ENCODE peak calls at places on chromosomes 13 and 19, in ten cellular contexts. One of them, this sample, is unnamed.
A peak's percentile ranks its signal among the peaks of the same experiment; 100 is the strongest.

GRCh38 chr19:5572556-5573286 is 5.0 kb upstream of the TINCR start:
- DNase-seq in T follicular helper cell: no peak
- DNase-seq in tibial artery: no peak
- DNase-seq in HCT116: no peak
- DNase-seq in Jurkat, Clone E6-1: no peak
- DNase-seq in cardiac muscle cell: no peak
- DNase-seq in cardiac fibroblast: no peak
- DNase-seq in GF-D8: no peak
- DNase-seq in glutamatergic neuron: no peak
- DNase-seq in DMS53: no peak
- DNase-seq in this sample: no peak

GRCh38 chr13:19172007-19172646 is 9.5 kb downstream of the TUBA3C start:
- DNase-seq in glutamatergic neuron: no peak
- DNase-seq in tibial artery: no peak
- DNase-seq in T follicular helper cell: no peak
- DNase-seq in GF-D8: no peak
- DNase-seq in cardiac fibroblast: no peak
- DNase-seq in Jurkat, Clone E6-1: no peak
- DNase-seq in DMS53: no peak
- DNase-seq in HCT116: no peak
- DNase-seq in cardiac muscle cell: no peak
- DNase-seq in this sample: no peak

GRCh38 chr19:57803594-57804325 is 11.0 kb downstream of the ZNF552 start:
- DNase-seq in GF-D8: peak; percentile 22
- DNase-seq in tibial artery: no peak
- DNase-seq in glutamatergic neuron: peak; percentile 41
- DNase-seq in T follicular helper cell: no peak
- DNase-seq in cardiac muscle cell: peak; percentile 92
- DNase-seq in cardiac fibroblast: peak; percentile 76
- DNase-seq in DMS53: peak; percentile 53
- DNase-seq in Jurkat, Clone E6-1: no peak
- DNase-seq in HCT116: peak; percentile 12
- DNase-seq in this sample: no peak

GRCh38 chr19:29687897-29688728 is 22.9 kb downstream of the PLEKHF1 start:
- DNase-seq in T follicular helper cell: no peak
- DNase-seq in tibial artery: no peak
- DNase-seq in HCT116: no peak
- DNase-seq in glutamatergic neuron: no peak
- DNase-seq in cardiac fibroblast: peak; percentile 83
- DNase-seq in Jurkat, Clone E6-1: no peak
- DNase-seq in GF-D8: peak; percentile 6
- DNase-seq in cardiac muscle cell: peak; percentile 73
- DNase-seq in DMS53: no peak
- DNase-seq in this sample: no peak

GRCh38 chr19:55633866-55634265 is 6.9 kb upstream of the ZNF580 start:
- DNase-seq in GF-D8: peak; percentile 66
- DNase-seq in Jurkat, Clone E6-1: no peak
- DNase-seq in glutamatergic neuron: no peak
- DNase-seq in tibial artery: no peak
- DNase-seq in HCT116: no peak
- DNase-seq in DMS53: peak; percentile 32
- DNase-seq in cardiac muscle cell: no peak
- DNase-seq in cardiac fibroblast: no peak
- DNase-seq in T follicular helper cell: no peak
- DNase-seq in this sample: no peak

GRCh38 chr13:76751278-76751677 is 134.9 kb downstream of the KCTD12 start:
- DNase-seq in HCT116: no peak
- DNase-seq in DMS53: no peak
- DNase-seq in tibial artery: no peak
- DNase-seq in GF-D8: no peak
- DNase-seq in T follicular helper cell: no peak
- DNase-seq in cardiac fibroblast: no peak
- DNase-seq in glutamatergic neuron: no peak
- DNase-seq in cardiac muscle cell: no peak
- DNase-seq in Jurkat, Clone E6-1: no peak
- DNase-seq in this sample: no peak

GRCh38 chr13:94268661-94269060 is 210.8 kb downstream of the DCT start:
- DNase-seq in cardiac fibroblast: peak; percentile 52
- DNase-seq in tibial artery: no peak
- DNase-seq in HCT116: no peak
- DNase-seq in GF-D8: no peak
- DNase-seq in DMS53: no peak
- DNase-seq in glutamatergic neuron: no peak
- DNase-seq in Jurkat, Clone E6-1: no peak
- DNase-seq in T follicular helper cell: no peak
- DNase-seq in cardiac muscle cell: no peak
- DNase-seq in this sample: no peak

GRCh38 chr19:17755977-17756670 is 4.8 kb downstream of the FCHO1 start:
- DNase-seq in DMS53: peak; percentile 66
- DNase-seq in cardiac muscle cell: peak; percentile 58
- DNase-seq in tibial artery: no peak
- DNase-seq in HCT116: no peak
- DNase-seq in cardiac fibroblast: peak; percentile 47
- DNase-seq in Jurkat, Clone E6-1: peak; percentile 78
- DNase-seq in T follicular helper cell: peak; percentile 42
- DNase-seq in GF-D8: no peak
- DNase-seq in glutamatergic neuron: peak; percentile 89
- DNase-seq in this sample: peak; percentile 93

GRCh38 chr19:32613008-32613407 is 32.0 kb downstream of the PDCD5 start:
- DNase-seq in GF-D8: no peak
- DNase-seq in tibial artery: no peak
- DNase-seq in cardiac muscle cell: no peak
- DNase-seq in HCT116: no peak
- DNase-seq in cardiac fibroblast: no peak
- DNase-seq in Jurkat, Clone E6-1: no peak
- DNase-seq in glutamatergic neuron: no peak
- DNase-seq in T follicular helper cell: no peak
- DNase-seq in DMS53: no peak
- DNase-seq in this sample: no peak

GRCh38 chr19:6551607-6552450 is 21.0 kb downstream of the TNFSF9 start:
- DNase-seq in GF-D8: no peak
- DNase-seq in T follicular helper cell: peak; percentile 18
- DNase-seq in Jurkat, Clone E6-1: peak; percentile 76
- DNase-seq in DMS53: no peak
- DNase-seq in tibial artery: no peak
- DNase-seq in HCT116: no peak
- DNase-seq in glutamatergic neuron: peak; percentile 69
- DNase-seq in cardiac muscle cell: peak; percentile 17
- DNase-seq in cardiac fibroblast: peak; percentile 15
- DNase-seq in this sample: peak; percentile 90

GRCh38 chr19:42480335-42481095 is 37.8 kb upstream of the CXCL17 start:
- DNase-seq in Jurkat, Clone E6-1: no peak
- DNase-seq in GF-D8: peak; percentile 53
- DNase-seq in cardiac fibroblast: peak; percentile 59
- DNase-seq in HCT116: no peak
- DNase-seq in T follicular helper cell: no peak
- DNase-seq in cardiac muscle cell: peak; percentile 74
- DNase-seq in tibial artery: no peak
- DNase-seq in glutamatergic neuron: no peak
- DNase-seq in DMS53: peak; percentile 31
- DNase-seq in this sample: peak; percentile 19

GRCh38 chr13:20492641-20493040 is 33.0 kb downstream of the CRYL1 start:
- DNase-seq in DMS53: peak; percentile 76
- DNase-seq in cardiac fibroblast: peak; percentile 75
- DNase-seq in HCT116: peak; percentile 27
- DNase-seq in T follicular helper cell: no peak
- DNase-seq in cardiac muscle cell: peak; percentile 22
- DNase-seq in tibial artery: no peak
- DNase-seq in GF-D8: no peak
- DNase-seq in Jurkat, Clone E6-1: no peak
- DNase-seq in glutamatergic neuron: peak; percentile 32
- DNase-seq in this sample: peak; percentile 65

GRCh38 chr13:40231311-40231710 is 435.1 kb downstream of the FOXO1 start:
- DNase-seq in GF-D8: no peak
- DNase-seq in cardiac fibroblast: no peak
- DNase-seq in T follicular helper cell: no peak
- DNase-seq in HCT116: no peak
- DNase-seq in DMS53: no peak
- DNase-seq in glutamatergic neuron: no peak
- DNase-seq in tibial artery: no peak
- DNase-seq in Jurkat, Clone E6-1: no peak
- DNase-seq in cardiac muscle cell: no peak
- DNase-seq in this sample: no peak

GRCh38 chr13:56347014-56347413 is 793.7 kb upstream of the PRR20A start:
- DNase-seq in glutamatergic neuron: no peak
- DNase-seq in Jurkat, Clone E6-1: no peak
- DNase-seq in DMS53: no peak
- DNase-seq in tibial artery: no peak
- DNase-seq in cardiac fibroblast: no peak
- DNase-seq in cardiac muscle cell: no peak
- DNase-seq in T follicular helper cell: no peak
- DNase-seq in HCT116: no peak
- DNase-seq in GF-D8: no peak
- DNase-seq in this sample: no peak

GRCh38 chr19:15101479-15102082 is 5.6 kb upstream of the SYDE1 start:
- DNase-seq in cardiac muscle cell: peak; percentile 65
- DNase-seq in HCT116: peak; percentile 38
- DNase-seq in GF-D8: no peak
- DNase-seq in DMS53: peak; percentile 53
- DNase-seq in glutamatergic neuron: peak; percentile 64
- DNase-seq in tibial artery: no peak
- DNase-seq in Jurkat, Clone E6-1: peak; percentile 62
- DNase-seq in cardiac fibroblast: peak; percentile 72
- DNase-seq in T follicular helper cell: peak; percentile 31
- DNase-seq in this sample: peak; percentile 59

GRCh38 chr13:113090806-113091205 is 14.8 kb upstream of the F7 start:
- DNase-seq in cardiac fibroblast: no peak
- DNase-seq in Jurkat, Clone E6-1: no peak
- DNase-seq in glutamatergic neuron: peak; percentile 9
- DNase-seq in tibial artery: no peak
- DNase-seq in GF-D8: no peak
- DNase-seq in cardiac muscle cell: no peak
- DNase-seq in HCT116: no peak
- DNase-seq in T follicular helper cell: no peak
- DNase-seq in DMS53: no peak
- DNase-seq in this sample: no peak

GRCh38 chr19:54188224-54188871 is 1.0 kb downstream of the MBOAT7 start:
- DNase-seq in T follicular helper cell: peak; percentile 44
- DNase-seq in GF-D8: peak; percentile 91
- DNase-seq in cardiac muscle cell: peak; percentile 50
- DNase-seq in HCT116: no peak
- DNase-seq in Jurkat, Clone E6-1: peak; percentile 54
- DNase-seq in cardiac fibroblast: peak; percentile 47
- DNase-seq in glutamatergic neuron: no peak
- DNase-seq in DMS53: no peak
- DNase-seq in tibial artery: no peak
- DNase-seq in this sample: no peak

GRCh38 chr13:109727251-109727650 is 59.1 kb downstream of the IRS2 start:
- DNase-seq in glutamatergic neuron: no peak
- DNase-seq in Jurkat, Clone E6-1: no peak
- DNase-seq in GF-D8: no peak
- DNase-seq in cardiac muscle cell: no peak
- DNase-seq in T follicular helper cell: no peak
- DNase-seq in HCT116: no peak
- DNase-seq in DMS53: no peak
- DNase-seq in tibial artery: no peak
- DNase-seq in cardiac fibroblast: no peak
- DNase-seq in this sample: no peak

GRCh38 chr13:78993792-78994191 is 334.8 kb upstream of the OBI1 start:
- DNase-seq in DMS53: no peak
- DNase-seq in Jurkat, Clone E6-1: no peak
- DNase-seq in GF-D8: no peak
- DNase-seq in cardiac fibroblast: no peak
- DNase-seq in HCT116: no peak
- DNase-seq in glutamatergic neuron: no peak
- DNase-seq in T follicular helper cell: no peak
- DNase-seq in cardiac muscle cell: no peak
- DNase-seq in tibial artery: no peak
- DNase-seq in this sample: no peak